ENCODE peak calls at places on chromosomes 5 and 9, in four cellular contexts. J is stimulated activated CD4-positive, alpha-beta T cell treated with anti-CD3 and anti-CD28 coated beads, TNF-alpha, amount 100 ng/mL, for 4 hours; E is GM03348; P is fibroblast of lung. T is an unnamed sample.

GRCh38 chr5:66992547-66992946 is 204.1 kb downstream of the CD180 start:
- DNase-seq in J (no peak), E (no peak), P (no peak), T (peak)

GRCh38 chr5:178069909-178070308 is 43.4 kb upstream of the N4BP3 start:
- DNase-seq in J (no peak), E (peak), P (no peak), T (no peak)

GRCh38 chr9:72586388-72587160 is 65.2 kb downstream of the TMC1 start:
- DNase-seq in J (no peak), E (peak), P (peak), T (peak)

GRCh38 chr5:124474821-124475220 is 271.6 kb downstream of the ZNF608 start:
- DNase-seq in J (no peak), E (no peak), P (no peak), T (peak)

GRCh38 chr5:156615901-156616300 is 234.2 kb upstream of the PPP1R2B start:
- DNase-seq in J (no peak), E (no peak), P (no peak), T (no peak)

GRCh38 chr5:88665750-88666215 is 217.2 kb downstream of the MEF2C start:
- DNase-seq in J (no peak), E (no peak), P (peak), T (no peak)

GRCh38 chr9:115668506-115668905 is 485.1 kb upstream of the PAPPA start:
- DNase-seq in J (no peak), E (peak), P (peak), T (peak)

GRCh38 chr5:14946813-14947640 is 75.4 kb upstream of the ANKH start:
- DNase-seq in J (no peak), E (no peak), P (no peak), T (no peak)

GRCh38 chr5:44774279-44774880 is 34.4 kb upstream of the MRPS30 start:
- DNase-seq in J (no peak), E (peak), P (peak), T (peak)

GRCh38 chr9:125440411-125440810 is 178.8 kb downstream of the GAPVD1 start:
- DNase-seq in J (no peak), E (no peak), P (no peak), T (no peak)

GRCh38 chr5:53180971-53181370 is 71.4 kb upstream of the MOCS2 start:
- DNase-seq in J (no peak), E (no peak), P (no peak), T (no peak)

GRCh38 chr9:133959171-133959570 is 33.0 kb downstream of the VAV2 start:
- DNase-seq in J (no peak), E (no peak), P (no peak), T (no peak)

GRCh38 chr9:87501806-87502205 is 4.1 kb downstream of the DAPK1 start:
- DNase-seq in J (no peak), E (no peak), P (no peak), T (no peak)

GRCh38 chr9:35945341-35946018 is 12.5 kb downstream of the OR2S2 start:
- DNase-seq in J (peak), E (peak), P (peak), T (peak)

GRCh38 chr9:33170464-33171156 is 3.5 kb upstream of the B4GALT1 start:
- DNase-seq in J (no peak), E (no peak), P (no peak), T (no peak)

GRCh38 chr9:91151014-91151740 is 210.5 kb downstream of the AUH start:
- DNase-seq in J (no peak), E (peak), P (peak), T (peak)